ENCODE peak calls at places on chromosome 6, in nine cellular contexts. N is HT1080, M is RPMI8226, V is mammary epithelial cell, X is NCI-H1105, O is type B pancreatic cell, T is hippocampal formation, W is suprapubic skin, A is heart left ventricle. Z is an unnamed sample.

GRCh38 chr6:39182604-39183003 is 46.7 kb downstream of the KCNK5 start:
- DNase-seq in T (no peak), N (no peak), W (no peak), X (no peak), V (no peak), M (no peak), O (no peak), A (no peak), Z (no peak)

GRCh38 chr6:71226151-71226550 is 62.5 kb upstream of the OGFRL1 start:
- DNase-seq in M (no peak), A (no peak), V (no peak), X (no peak), W (no peak), T (no peak), N (no peak), O (no peak), Z (no peak)

GRCh38 chr6:117226778-117227177 is 38.6 kb upstream of the VGLL2 start:
- DNase-seq in V (no peak), T (no peak), O (no peak), A (no peak), N (no peak), M (no peak), W (no peak), X (no peak), Z (no peak)

GRCh38 chr6:116015560-116015959 is 45.1 kb downstream of the FRK start:
- DNase-seq in V (no peak), M (no peak), A (no peak), T (no peak), W (no peak), X (no peak), N (no peak), O (no peak), Z (no peak)

GRCh38 chr6:164014716-164015484 is 600.4 kb downstream of the QKI start:
- DNase-seq in N (no peak), X (no peak), W (no peak), T (no peak), A (peak), O (no peak), V (no peak), M (no peak), Z (no peak)

GRCh38 chr6:41367700-41368099 is 32.3 kb downstream of the NCR2 start:
- DNase-seq in W (no peak), X (peak), T (peak), O (peak), V (peak), A (peak), N (peak), M (peak), Z (peak)

GRCh38 chr6:11459002-11459658 is 78.4 kb upstream of the TMEM170B start:
- DNase-seq in W (no peak), X (no peak), A (no peak), N (no peak), T (no peak), V (no peak), M (no peak), O (no peak), Z (no peak)

GRCh38 chr6:42163941-42164340 is 9.2 kb upstream of the GUCA1A start:
- DNase-seq in W (no peak), O (no peak), M (no peak), T (no peak), A (no peak), X (no peak), N (no peak), V (no peak), Z (no peak)

GRCh38 chr6:77879527-77879926 is 226.7 kb downstream of the MEI4 start:
- DNase-seq in M (no peak), N (no peak), O (no peak), A (no peak), T (no peak), X (no peak), V (no peak), W (no peak), Z (no peak)

GRCh38 chr6:68343901-68344300 is 291.2 kb upstream of the ADGRB3 start:
- DNase-seq in N (peak), W (no peak), V (peak), T (no peak), M (peak), X (peak), O (no peak), A (no peak), Z (peak)

GRCh38 chr6:44655368-44656342 is 268.1 kb downstream of the CDC5L start:
- DNase-seq in X (peak), V (peak), N (peak), A (peak), T (peak), M (peak), O (peak), W (peak), Z (peak)

GRCh38 chr6:44617416-44617815 is 229.9 kb downstream of the CDC5L start:
- DNase-seq in A (no peak), N (no peak), W (no peak), T (no peak), O (no peak), M (no peak), X (no peak), V (no peak), Z (no peak)

GRCh38 chr6:35214869-35215664 is 1.3 kb downstream of the SCUBE3 start:
- DNase-seq in M (no peak), W (no peak), A (no peak), O (no peak), T (no peak), N (no peak), V (no peak), X (no peak), Z (no peak)

GRCh38 chr6:142521791-142522190 is 220.0 kb downstream of the ADGRG6 start:
- DNase-seq in V (no peak), X (no peak), W (no peak), O (no peak), T (no peak), N (no peak), A (no peak), M (no peak), Z (no peak)

GRCh38 chr6:2516059-2516458 is 234.7 kb downstream of the MYLK4 start:
- DNase-seq in V (no peak), X (no peak), N (no peak), A (no peak), O (no peak), W (no peak), T (no peak), M (no peak), Z (no peak)

GRCh38 chr6:113756290-113756665 is 100.9 kb upstream of the MARCKS start:
- DNase-seq in A (no peak), N (no peak), O (no peak), X (no peak), M (no peak), T (no peak), W (no peak), V (no peak), Z (no peak)

GRCh38 chr6:53741001-53741400 is 53.8 kb upstream of the LRRC1 start:
- DNase-seq in M (no peak), V (no peak), N (no peak), W (no peak), A (no peak), T (no peak), X (no peak), O (no peak), Z (no peak)

GRCh38 chr6:139436521-139437348 is 62.3 kb upstream of the CITED2 start:
- DNase-seq in T (no peak), V (peak), W (no peak), O (no peak), N (peak), M (no peak), A (no peak), X (no peak), Z (no peak)

GRCh38 chr6:12595161-12595792 is 121.3 kb upstream of the PHACTR1 start:
- DNase-seq in V (peak), X (no peak), N (no peak), W (no peak), M (no peak), T (no peak), A (no peak), O (no peak), Z (no peak)

GRCh38 chr6:130314271-130314670 is 51.5 kb upstream of the TMEM200A start:
- DNase-seq in M (no peak), N (no peak), W (no peak), A (no peak), V (no peak), T (no peak), O (no peak), X (no peak), Z (no peak)